ENCODE peak calls at places on chromosomes 1 and 21, in four cellular contexts. Q, G, C and I are unnamed samples.

GRCh38 chr1:67801903-67802302 is 31.4 kb downstream of the GNG12 start:
- DNase-seq in G (no peak), C (no peak), Q (no peak), I (no peak)

GRCh38 chr1:40185951-40186864 is 25.0 kb downstream of the RLF start:
- DNase-seq in G (no peak), C (no peak), Q (no peak), I (no peak)

GRCh38 chr1:166738873-166739272 is 100.4 kb upstream of the POGK start:
- DNase-seq in G (no peak), C (no peak), Q (no peak), I (no peak)

GRCh38 chr1:159023723-159024122 is 14.0 kb downstream of the IFI16 start:
- DNase-seq in G (no peak), C (no peak), Q (no peak), I (no peak)

GRCh38 chr1:206725053-206725963 is 40.6 kb downstream of the MAPKAPK2 start:
- DNase-seq in C (no peak), Q (no peak), G (no peak), I (no peak)

GRCh38 chr1:89545264-89546038 is 20.8 kb downstream of the LRRC8B start:
- DNase-seq in G (no peak), Q (no peak), C (no peak), I (no peak)

GRCh38 chr1:12712091-12712490 is 3.8 kb upstream of the AADACL3 start:
- DNase-seq in Q (no peak), G (no peak), C (no peak), I (no peak)

GRCh38 chr1:214002060-214002459 is 14.3 kb downstream of the PROX1 start:
- DNase-seq in Q (no peak), C (no peak), G (no peak), I (no peak)

GRCh38 chr1:217133958-217134856 is 411.0 kb upstream of the ESRRG start:
- DNase-seq in G (no peak), Q (no peak), C (no peak), I (no peak)

GRCh38 chr1:201849372-201850052 is 20.6 kb downstream of the IPO9 start:
- DNase-seq in Q (no peak), C (no peak), G (no peak), I (no peak)

GRCh38 chr1:61742620-61743431 is 546 bp downstream of the PATJ start:
- DNase-seq in C (peak), G (peak), Q (no peak), I (peak)

GRCh38 chr1:179816196-179816960 is 61.2 kb downstream of the TOR1AIP2 start:
- DNase-seq in Q (no peak), C (peak), G (peak), I (no peak)

GRCh38 chr1:2628191-2628932 is 4.5 kb downstream of the MMEL1 start:
- DNase-seq in G (no peak), C (no peak), Q (no peak), I (no peak)

GRCh38 chr1:150234647-150235435 is 1.1 kb downstream of the ANP32E start:
- DNase-seq in Q (no peak), G (peak), C (peak), I (no peak)

GRCh38 chr1:161091796-161092507 is 2.6 kb upstream of the NECTIN4 start:
- DNase-seq in Q (no peak), G (no peak), C (no peak), I (no peak)

GRCh38 chr1:37468037-37468436 is 6.3 kb upstream of the ZC3H12A start:
- DNase-seq in G (no peak), Q (no peak), C (no peak), I (no peak)

GRCh38 chr21:34606051-34606450 is 8.9 kb downstream of the RCAN1 start:
- DNase-seq in Q (no peak), G (no peak), C (no peak), I (no peak)

GRCh38 chr1:27058976-27059688 is 46.5 kb upstream of the TENT5B start:
- DNase-seq in C (no peak), Q (no peak), G (no peak), I (no peak)

GRCh38 chr1:200979574-200980451 is 43.7 kb downstream of the KIF21B start:
- DNase-seq in C (no peak), Q (no peak), G (no peak), I (no peak)

GRCh38 chr1:240503558-240503957 is 108.4 kb downstream of the GREM2 start:
- DNase-seq in G (no peak), C (no peak), Q (no peak), I (no peak)

GRCh38 chr1:28926629-28927441 is 12.5 kb downstream of the EPB41 start:
- DNase-seq in C (no peak), Q (no peak), G (no peak), I (no peak)

GRCh38 chr1:115301438-115302020 is 36.5 kb downstream of the NGF start:
- DNase-seq in Q (no peak), G (no peak), C (no peak), I (no peak)

GRCh38 chr1:201739492-201740085 is 89.4 kb upstream of the IPO9 start:
- DNase-seq in Q (no peak), G (peak), C (no peak), I (no peak)

GRCh38 chr1:186297439-186297838 is 77.6 kb downstream of the TPR start:
- DNase-seq in C (no peak), G (no peak), Q (no peak), I (no peak)

GRCh38 chr1:233097546-233098254 is 147.3 kb downstream of the NTPCR start:
- DNase-seq in Q (no peak), G (no peak), C (no peak), I (no peak)

GRCh38 chr1:28144203-28145135 is 32.0 kb downstream of the PTAFR start:
- DNase-seq in G (no peak), C (no peak), Q (no peak), I (no peak)

GRCh38 chr1:166032901-166033371 is 133.9 kb downstream of the FAM78B start:
- DNase-seq in G (peak), Q (no peak), C (peak), I (no peak)

GRCh38 chr21:43361493-43362296 is 65.2 kb downstream of the SIK1 start:
- DNase-seq in Q (no peak), G (peak), C (peak), I (no peak)

GRCh38 chr1:109667452-109668122 is at the start of gene GSTM2:
- DNase-seq in C (peak), G (peak), Q (peak), I (no peak)

GRCh38 chr1:247212012-247212411 is 40.2 kb upstream of the ZNF124 start:
- DNase-seq in G (no peak), C (no peak), Q (no peak), I (no peak)

GRCh38 chr1:161233102-161233501 is 4.9 kb downstream of the NR1I3 start:
- DNase-seq in G (no peak), C (no peak), Q (no peak), I (no peak)

GRCh38 chr1:201006450-201006849 is 17.1 kb downstream of the KIF21B start:
- DNase-seq in G (no peak), C (no peak), Q (no peak), I (no peak)

GRCh38 chr1:177080564-177080963 is 83.9 kb downstream of the ASTN1 start:
- DNase-seq in Q (no peak), C (no peak), G (no peak), I (no peak)

GRCh38 chr1:30753660-30754123 is 3.9 kb downstream of the LAPTM5 start:
- DNase-seq in G (no peak), C (no peak), Q (no peak), I (no peak)

GRCh38 chr1:235628316-235629006 is 21.1 kb downstream of the GNG4 start:
- DNase-seq in Q (no peak), C (no peak), G (no peak), I (no peak)

GRCh38 chr1:235631816-235632215 is 17.8 kb downstream of the GNG4 start:
- DNase-seq in Q (no peak), G (no peak), C (no peak), I (no peak)

GRCh38 chr1:235633220-235633540 is 16.4 kb downstream of the GNG4 start:
- DNase-seq in C (no peak), Q (no peak), G (no peak), I (no peak)

GRCh38 chr1:235635938-235636663 is 13.5 kb downstream of the GNG4 start:
- DNase-seq in G (no peak), C (no peak), Q (no peak), I (no peak)

GRCh38 chr1:235632538-235633219 is 16.9 kb downstream of the GNG4 start:
- DNase-seq in G (no peak), C (no peak), Q (no peak), I (peak)
- H3K4me3 ChIP-seq in G (peak), C (no peak), Q (peak), I (peak)

GRCh38 chr1:50218344-50218743 is 109.6 kb downstream of the ELAVL4 start:
- DNase-seq in C (no peak), Q (no peak), G (no peak), I (no peak)
- TF ChIP-seq CTCF in C (no peak), Q (no peak), G (no peak), I (no peak)

GRCh38 chr1:180841460-180841859 is 71.2 kb upstream of the KIAA1614 start:
- DNase-seq in G (no peak), Q (no peak), C (no peak), I (no peak)
- H3K4me3 ChIP-seq in G (no peak), Q (no peak), C (no peak), I (no peak)

DNA sequence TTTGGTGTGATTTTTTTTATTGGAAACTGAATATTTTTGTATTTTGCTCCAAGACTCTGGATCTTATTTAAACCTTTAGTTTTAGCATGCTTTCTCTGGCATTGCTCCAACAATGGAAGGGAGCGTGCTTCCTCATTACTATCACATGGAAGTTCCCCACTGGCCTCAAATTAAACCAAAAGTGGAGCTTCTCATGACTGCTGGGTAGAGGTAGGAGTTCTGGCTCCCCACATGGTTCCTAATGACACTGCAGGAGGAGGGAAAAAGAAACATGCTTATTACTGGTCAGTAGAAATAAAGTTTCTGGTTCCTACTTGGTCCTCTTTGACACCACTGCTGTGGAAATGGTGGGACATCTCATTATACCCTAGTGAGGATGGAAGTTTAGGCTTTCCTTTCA is 310.5 kb downstream of the PTGER3 start:
- DNase-seq in G (no peak), C (no peak), Q (no peak), I (no peak)
- TF ChIP-seq CTCF in G (no peak), C (no peak), Q (no peak), I (no peak)

GRCh38 chr1:5897281-5897680 is 94.9 kb downstream of the NPHP4 start:
- DNase-seq in Q (no peak), G (no peak), C (no peak), I (no peak)

GRCh38 chr1:5892370-5892769 is 99.9 kb downstream of the NPHP4 start:
- DNase-seq in G (no peak), C (no peak), Q (no peak), I (no peak)

GRCh38 chr1:5898266-5898665 is 94.0 kb downstream of the NPHP4 start:
- DNase-seq in Q (no peak), G (no peak), C (no peak), I (no peak)

GRCh38 chr1:5896706-5897105 is 95.5 kb downstream of the NPHP4 start:
- DNase-seq in Q (no peak), C (no peak), G (no peak), I (no peak)

DNA sequence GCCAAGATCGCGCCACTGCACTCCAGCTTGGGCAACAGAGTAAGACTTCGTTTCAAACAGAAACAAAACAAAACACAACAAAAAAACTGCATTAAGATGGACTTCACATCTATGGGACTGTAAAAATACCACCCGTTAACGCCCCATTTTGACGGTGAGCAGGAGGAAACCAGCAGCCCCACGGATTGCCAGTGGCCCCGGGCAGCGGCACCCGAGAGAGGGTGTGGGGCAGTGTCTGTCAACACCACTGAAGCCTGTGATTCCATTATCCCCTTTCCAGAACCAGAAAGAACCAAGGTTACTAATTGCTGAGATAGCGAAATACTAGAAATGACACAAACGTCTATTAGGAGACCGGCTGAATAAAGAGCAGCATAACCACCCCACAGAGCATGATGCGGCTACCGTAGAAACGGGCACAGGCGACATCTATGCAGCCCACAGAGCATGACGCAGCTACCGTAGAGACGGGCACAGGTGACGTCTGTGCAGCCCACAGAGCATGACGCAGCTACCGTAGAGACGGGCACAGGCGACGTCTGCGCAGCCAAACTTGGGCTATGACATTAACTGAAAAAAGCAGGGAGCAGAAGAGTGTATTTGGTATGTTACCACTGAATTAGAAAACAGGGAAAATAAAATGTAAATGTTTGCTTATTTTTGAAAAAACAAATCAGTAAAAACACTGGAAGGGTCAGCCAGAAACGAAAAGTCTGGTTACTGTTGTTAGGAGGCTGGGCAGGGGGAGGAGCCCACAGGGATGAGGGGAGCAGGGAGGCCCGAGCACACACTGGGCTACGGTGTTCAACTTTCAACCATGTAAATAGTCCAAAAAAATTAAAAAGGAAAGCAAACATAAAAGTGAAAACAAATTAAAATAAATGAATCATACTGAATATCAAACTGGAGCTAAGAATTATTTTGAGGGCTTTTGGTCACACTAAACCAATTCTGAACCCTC is 96.5 kb downstream of the NPHP4 start:
- DNase-seq in G (no peak), Q (no peak), C (no peak), I (no peak)
- H3K4me3 ChIP-seq in G (no peak), Q (no peak), C (no peak), I (no peak)